ENCODE peak calls at places on chromosomes 3 and 15, in six cellular contexts. E, V, P, J, X and L are unnamed samples.

GRCh38 chr3:194136519-194137313 is 768 bp downstream of the HES1 start:
- DNase-seq in V (no peak), X (peak), J (no peak), E (no peak), P (peak), L (peak)

GRCh38 chr3:194321666-194322640 is 29.2 kb downstream of the CPN2 start:
- DNase-seq in J (no peak), E (peak), X (no peak), P (peak), V (no peak), L (no peak)

GRCh38 chr3:126672340-126672739 is 17.4 kb upstream of the TXNRD3 start:
- DNase-seq in X (no peak), J (no peak), V (no peak), P (no peak), E (no peak), L (peak)

GRCh38 chr3:195522254-195523023 is 20.7 kb downstream of the PPP1R2 start:
- DNase-seq in V (no peak), E (no peak), J (no peak), P (no peak), X (no peak), L (no peak)

GRCh38 chr3:54691230-54691900 is 236.5 kb downstream of the LRTM1 start:
- DNase-seq in J (peak), X (peak), P (peak), V (no peak), E (no peak), L (no peak)

GRCh38 chr3:178847170-178847569 is 224.4 kb downstream of the ZMAT3 start:
- DNase-seq in V (no peak), P (no peak), J (no peak), E (no peak), X (no peak), L (no peak)

GRCh38 chr3:32973982-32974381 is 22.5 kb downstream of the CCR4 start:
- DNase-seq in P (no peak), V (no peak), J (no peak), E (no peak), X (peak), L (no peak)

GRCh38 chr3:97954193-97954827 is 17.9 kb downstream of the RIOX2 start:
- DNase-seq in E (no peak), V (no peak), X (no peak), P (no peak), J (no peak), L (no peak)

GRCh38 chr3:175869398-175869797 is 1010.3 kb downstream of the NAALADL2 start:
- DNase-seq in V (no peak), E (no peak), P (no peak), X (no peak), J (no peak), L (no peak)

GRCh38 chr3:32428092-32429068 is 36.7 kb downstream of the CMTM7 start:
- DNase-seq in J (no peak), X (no peak), E (no peak), P (no peak), V (no peak), L (no peak)

GRCh38 chr3:170802164-170803151 is 67.5 kb downstream of the RPL22L1 start:
- DNase-seq in P (no peak), E (no peak), V (no peak), X (peak), J (peak), L (no peak)

GRCh38 chr3:131895766-131896165 is 139.0 kb downstream of the CPNE4 start:
- DNase-seq in E (no peak), V (no peak), X (no peak), P (no peak), J (no peak), L (no peak)

GRCh38 chr15:85518979-85519761 is 138.8 kb downstream of the AKAP13 start:
- DNase-seq in E (no peak), V (no peak), P (no peak), X (no peak), J (no peak), L (no peak)

GRCh38 chr15:41546846-41547786 is 3.1 kb upstream of the RPAP1 start:
- DNase-seq in P (no peak), E (peak), X (no peak), J (peak), V (no peak), L (peak)

GRCh38 chr3:85360742-85361387 is 402.1 kb downstream of the CADM2 start:
- DNase-seq in V (peak), E (no peak), X (no peak), J (peak), P (peak), L (no peak)

GRCh38 chr3:155809181-155809580 is 3.1 kb upstream of the C3orf33 start:
- DNase-seq in J (peak), P (no peak), E (no peak), V (no peak), X (no peak), L (no peak)

GRCh38 chr15:51144021-51144532 is 49.4 kb upstream of the TNFAIP8L3 start:
- DNase-seq in P (no peak), E (peak), J (peak), V (no peak), X (peak), L (no peak)

GRCh38 chr3:125050486-125051172 is 5.2 kb downstream of the HEG1 start:
- DNase-seq in E (no peak), J (no peak), P (no peak), X (no peak), V (no peak), L (no peak)

GRCh38 chr3:16410659-16411058 is 102.8 kb downstream of the RFTN1 start:
- DNase-seq in J (no peak), P (peak), E (no peak), X (no peak), V (no peak), L (no peak)

GRCh38 chr3:84772841-84773240 is 185.9 kb upstream of the CADM2 start:
- DNase-seq in J (no peak), V (no peak), X (no peak), E (no peak), P (no peak), L (no peak)

GRCh38 chr3:41598804-41599481 is 363.0 kb downstream of the ULK4 start:
- DNase-seq in J (no peak), X (peak), P (peak), V (no peak), E (no peak), L (no peak)

GRCh38 chr3:128262457-128262856 is 109.2 kb downstream of the EEFSEC start:
- DNase-seq in V (no peak), E (no peak), P (no peak), X (no peak), J (no peak), L (no peak)

GRCh38 chr3:143001034-143001368 is 369 bp upstream of the U2SURP start:
- DNase-seq in E (no peak), P (no peak), J (no peak), X (no peak), V (no peak), L (peak)

GRCh38 chr3:107753494-107753893 is 230.7 kb downstream of the BBX start:
- DNase-seq in E (peak), P (no peak), V (no peak), X (no peak), J (peak), L (no peak)

GRCh38 chr15:73010154-73011152 is 41.8 kb upstream of the NEO1 start:
- DNase-seq in E (no peak), V (no peak), J (peak), P (no peak), X (no peak), L (no peak)

GRCh38 chr3:185586644-185586964 is 509 bp downstream of the SENP2 start:
- DNase-seq in P (no peak), X (no peak), E (no peak), J (no peak), V (no peak), L (no peak)

GRCh38 chr3:81666502-81667121 is 94.8 kb downstream of the GBE1 start:
- DNase-seq in V (no peak), J (no peak), X (no peak), E (no peak), P (no peak), L (no peak)

GRCh38 chr3:175088981-175089380 is 229.8 kb downstream of the NAALADL2 start:
- DNase-seq in J (no peak), X (no peak), P (no peak), E (no peak), V (no peak), L (no peak)

GRCh38 chr15:78083687-78084358 is 6.3 kb upstream of the TBC1D2B start:
- DNase-seq in X (no peak), E (no peak), P (no peak), J (no peak), V (no peak), L (no peak)

GRCh38 chr3:55061619-55062018 is 133.8 kb upstream of the LRTM1 start:
- DNase-seq in X (no peak), E (no peak), V (no peak), P (no peak), J (peak), L (no peak)

GRCh38 chr3:149716984-149717383 is 35.3 kb downstream of the COMMD2 start:
- DNase-seq in P (no peak), E (no peak), J (no peak), V (no peak), X (no peak), L (no peak)

GRCh38 chr3:172259191-172259590 is 189.1 kb downstream of the GHSR start:
- DNase-seq in V (no peak), E (no peak), X (no peak), J (no peak), P (no peak), L (no peak)
- TF ChIP-seq CTCF in V (no peak), E (no peak), X (no peak), J (no peak), P (no peak), L (no peak)

GRCh38 chr15:58332676-58333400 is 99.0 kb upstream of the LIPC start:
- DNase-seq in X (peak), J (peak), V (no peak), P (no peak), E (no peak), L (no peak)
- H3K27ac ChIP-seq in X (peak), J (peak), V (no peak), P (peak), E (peak), L (peak)

GRCh38 chr3:158094917-158095301 is 11.3 kb downstream of the SHOX2 start:
- DNase-seq in P (no peak), J (no peak), V (no peak), X (no peak), E (no peak), L (no peak)

GRCh38 chr3:158097141-158097540 is 9.1 kb downstream of the SHOX2 start:
- DNase-seq in X (no peak), E (no peak), P (no peak), J (no peak), V (no peak), L (no peak)

GRCh38 chr3:158093526-158093925 is 12.7 kb downstream of the SHOX2 start:
- DNase-seq in E (no peak), V (no peak), J (no peak), X (no peak), P (no peak), L (no peak)

GRCh38 chr3:158095302-158095997 is 10.8 kb downstream of the SHOX2 start:
- DNase-seq in V (no peak), P (no peak), E (no peak), J (no peak), X (no peak), L (no peak)

GRCh38 chr3:158094235-158094916 is 11.8 kb downstream of the SHOX2 start:
- DNase-seq in V (no peak), J (no peak), P (no peak), E (no peak), X (no peak), L (no peak)
- H3K4me3 ChIP-seq in V (peak), J (no peak), P (no peak), E (no peak), X (no peak), L (no peak)

GRCh38 chr15:43273243-43273642 is 6.5 kb upstream of the TGM5 start:
- DNase-seq in P (no peak), V (no peak), X (no peak), J (no peak), E (no peak), L (no peak)
- TF ChIP-seq CTCF in P (no peak), V (no peak), X (no peak), J (no peak), E (no peak), L (no peak)

GRCh38 chr15:80485370-80486164 is 81.4 kb downstream of the ARNT2 start:
- DNase-seq in V (no peak), P (no peak), E (no peak), J (peak), X (no peak), L (no peak)
- H3K27ac ChIP-seq in V (no peak), P (no peak), E (no peak), J (no peak), X (peak), L (no peak)